ENCODE peak calls at places on chromosomes 12 and 14, in eight cellular contexts. S is astrocyte; M is bronchial epithelial cell; U is left ventricle myocardium inferior; H is tibial nerve; F is adipocyte; Q is CD4-positive, alpha-beta memory T cell; O is stomach. A is an unnamed sample. For H3K36me3, the result is how much of the 10 kb centered on the place peaks cover.

GRCh38 chr12:127811988-127812387 is 455.0 kb upstream of the TMEM132C start:
- DNase-seq in F (peak), U (peak), Q (no peak), M (no peak), O (no peak), S (peak), H (no peak), A (no peak)

GRCh38 chr14:69039287-69039628 is 60.2 kb upstream of the ACTN1 start:
- DNase-seq in M (peak), F (peak), Q (no peak), S (peak), H (no peak), O (no peak), U (no peak), A (no peak)

GRCh38 chr14:50113381-50113811 is 3.0 kb downstream of the VCPKMT start:
- DNase-seq in F (no peak), H (no peak), O (no peak), Q (no peak), U (no peak), S (no peak), M (no peak), A (no peak)

GRCh38 chr14:39266871-39267591 is 33.3 kb downstream of the MIA2 start:
- DNase-seq in Q (peak), U (peak), F (peak), S (peak), O (peak), H (peak), M (peak), A (peak)

GRCh38 chr14:89807151-89807550 is 147.4 kb downstream of the EFCAB11 start:
- DNase-seq in Q (no peak), M (no peak), U (no peak), H (no peak), F (no peak), O (no peak), S (no peak), A (no peak)

GRCh38 chr12:24047345-24047744 is 97.9 kb upstream of the SOX5 start:
- DNase-seq in Q (no peak), F (no peak), S (no peak), U (no peak), M (no peak), H (no peak), O (no peak), A (no peak)

GRCh38 chr12:100484178-100484886 is 10.7 kb downstream of the NR1H4 start:
- DNase-seq in O (no peak), S (peak), H (no peak), U (no peak), Q (no peak), M (no peak), F (no peak), A (no peak)

GRCh38 chr14:80959448-80960006 is 4.1 kb downstream of the TSHR start:
- DNase-seq in S (no peak), Q (peak), F (no peak), U (no peak), M (no peak), H (no peak), O (no peak), A (peak)

GRCh38 chr12:131383291-131383690 is 327.6 kb upstream of the SFSWAP start:
- DNase-seq in Q (no peak), M (no peak), S (no peak), H (no peak), O (no peak), F (no peak), U (no peak), A (no peak)

GRCh38 chr14:58865520-58866281 is 227.9 kb downstream of the DACT1 start:
- DNase-seq in Q (no peak), F (peak), U (no peak), M (no peak), S (peak), O (no peak), H (no peak), A (no peak)

GRCh38 chr14:23151342-23151741 is 32.1 kb downstream of the SLC7A8 start:
- DNase-seq in U (no peak), O (no peak), M (no peak), S (no peak), F (no peak), Q (no peak), H (no peak), A (no peak)

GRCh38 chr14:76348898-76349297 is 27.0 kb upstream of the ESRRB start:
- DNase-seq in H (no peak), U (peak), F (peak), Q (no peak), S (peak), O (no peak), M (no peak), A (no peak)

GRCh38 chr14:98715054-98715453 is 556.9 kb downstream of the BCL11B start:
- DNase-seq in Q (no peak), S (no peak), O (no peak), H (no peak), M (no peak), U (no peak), F (no peak), A (no peak)

GRCh38 chr14:34021096-34021495 is 70.2 kb upstream of the EGLN3 start:
- DNase-seq in F (no peak), H (no peak), U (no peak), M (no peak), O (no peak), Q (no peak), S (no peak), A (no peak)

GRCh38 chr14:50082784-50083466 is 33.4 kb downstream of the VCPKMT start:
- DNase-seq in O (peak), U (no peak), F (peak), H (no peak), M (peak), Q (peak), S (peak), A (peak)

GRCh38 chr14:22657861-22658260 is 13.7 kb upstream of the OR6J1 start:
- DNase-seq in O (no peak), M (peak), H (no peak), S (peak), U (no peak), Q (no peak), F (peak), A (no peak)

GRCh38 chr12:103748875-103749274 is 92.2 kb downstream of the NT5DC3 start:
- DNase-seq in Q (no peak), U (no peak), O (no peak), M (no peak), F (no peak), H (no peak), S (no peak), A (no peak)

GRCh38 chr12:120361506-120362208 is 7.3 kb downstream of the MSI1 start:
- DNase-seq in F (peak), M (peak), U (peak), Q (no peak), O (peak), S (peak), H (no peak), A (no peak)

GRCh38 chr12:132506730-132507538 is 17.0 kb downstream of the FBRSL1 start:
- DNase-seq in H (peak), F (peak), S (peak), M (peak), Q (peak), U (peak), O (peak), A (peak)

GRCh38 chr14:61484011-61484410 is 162.6 kb downstream of the PRKCH start:
- DNase-seq in Q (no peak), M (no peak), F (no peak), S (no peak), U (no peak), H (no peak), O (no peak), A (no peak)

GRCh38 chr12:121278450-121279375 is 17.8 kb downstream of the CAMKK2 start:
- DNase-seq in U (peak), Q (no peak), M (no peak), S (peak), H (peak), F (no peak), O (no peak), A (no peak)

GRCh38 chr14:95500772-95501401 is 15.6 kb downstream of the SYNE3 start:
- DNase-seq in Q (no peak), F (peak), H (peak), O (peak), S (peak), M (peak), U (peak), A (no peak)

GRCh38 chr12:28415755-28416154 is 225.5 kb downstream of the CCDC91 start:
- DNase-seq in S (peak), Q (no peak), M (peak), F (peak), U (no peak), H (no peak), O (no peak), A (no peak)

GRCh38 chr14:88005978-88006851 is 1.3 kb downstream of the GPR65 start:
- DNase-seq in F (no peak), U (no peak), Q (peak), H (no peak), S (peak), M (no peak), O (no peak), A (peak)

GRCh38 chr12:3311027-3311402 is 180.0 kb upstream of the PRMT8 start:
- DNase-seq in H (no peak), U (no peak), M (peak), S (peak), O (peak), Q (no peak), F (no peak), A (no peak)

GRCh38 chr12:108565976-108566375 is 3.6 kb downstream of the ISCU start:
- DNase-seq in O (peak), M (peak), F (peak), Q (peak), H (no peak), U (peak), S (peak), A (peak)

GRCh38 chr14:99729991-99730875 is 46.1 kb downstream of the CYP46A1 start:
- DNase-seq in F (peak), O (peak), Q (peak), U (peak), M (no peak), S (no peak), H (peak), A (peak)
- H3K4me3 ChIP-seq in F (peak), O (peak), Q (no peak), U (peak), M (peak), S (peak), H (peak), A (no peak)

GRCh38 chr12:57513266-57513665 is 7.0 kb downstream of the DDIT3 start:
- DNase-seq in F (no peak), U (no peak), M (no peak), H (no peak), S (no peak), Q (no peak), O (no peak), A (no peak)

GRCh38 chr12:57511161-57511560 is 9.2 kb downstream of the DDIT3 start:
- DNase-seq in U (no peak), H (no peak), O (no peak), M (no peak), Q (no peak), F (no peak), S (no peak), A (no peak)

GRCh38 chr12:57514720-57515467 is 5.4 kb downstream of the DDIT3 start:
- DNase-seq in S (no peak), M (no peak), O (no peak), Q (no peak), H (no peak), U (no peak), F (no peak), A (no peak)

GRCh38 chr12:57511588-57512325 is 8.6 kb downstream of the DDIT3 start:
- DNase-seq in S (no peak), M (no peak), U (no peak), O (no peak), H (no peak), F (no peak), Q (no peak), A (no peak)

DNA sequence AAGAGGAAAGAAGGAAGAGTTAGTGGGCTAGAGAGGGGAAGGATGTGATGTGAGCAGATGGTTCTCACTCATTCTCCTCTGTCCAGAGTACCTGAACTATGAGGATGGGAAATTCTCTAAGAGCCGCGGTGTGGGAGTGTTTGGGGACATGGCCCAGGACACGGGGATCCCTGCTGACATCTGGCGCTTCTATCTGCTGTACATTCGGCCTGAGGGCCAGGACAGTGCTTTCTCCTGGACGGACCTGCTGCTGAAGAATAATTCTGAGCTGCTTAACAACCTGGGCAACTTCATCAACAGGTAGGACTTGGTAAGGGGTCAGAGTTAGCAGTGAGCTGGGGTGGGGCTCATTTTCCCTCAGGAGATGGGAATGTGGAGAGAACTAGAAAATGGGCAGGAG is 7.6 kb downstream of the DDIT3 start:
- DNase-seq in O (no peak), S (no peak), F (no peak), M (no peak), U (no peak), H (no peak), Q (no peak), A (no peak)
- H3K36me3 ChIP-seq in O (half or more), S (half or more), F (half or more), M (under half), U (half or more), H (under half), Q (half or more), A (half or more)

DNA sequence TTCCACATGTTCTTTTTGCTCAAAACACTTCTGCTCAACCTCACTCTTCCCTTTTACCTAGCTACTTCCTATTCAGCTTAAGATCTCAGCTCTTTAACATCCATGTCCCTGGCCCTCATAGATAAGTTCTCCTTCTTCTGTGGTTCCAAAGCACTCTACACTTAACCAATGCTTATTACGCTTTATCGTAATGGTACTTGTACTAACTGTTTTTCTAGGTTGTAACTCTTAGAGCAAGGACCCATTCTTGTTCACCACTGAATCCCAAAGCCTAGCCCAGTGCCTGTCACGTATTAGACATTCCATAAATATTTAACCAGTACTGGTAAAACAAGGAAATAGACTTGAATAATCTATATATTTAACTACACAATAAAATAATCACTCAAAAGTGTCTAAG is 5.3 kb downstream of the SLC41A2 start:
- DNase-seq in Q (no peak), F (no peak), M (no peak), S (no peak), U (no peak), H (no peak), O (no peak), A (no peak)
- H3K4me3 ChIP-seq in Q (no peak), F (no peak), M (no peak), S (no peak), U (no peak), H (no peak), O (no peak), A (no peak)

GRCh38 chr14:91406451-91406850 is 11.2 kb downstream of the CCDC88C start:
- DNase-seq in H (no peak), O (no peak), F (no peak), M (no peak), U (no peak), S (no peak), Q (no peak), A (no peak)

GRCh38 chr14:91405724-91406435 is 11.7 kb downstream of the CCDC88C start:
- DNase-seq in O (no peak), F (no peak), H (no peak), S (no peak), U (no peak), M (no peak), Q (no peak), A (no peak)

GRCh38 chr14:91406982-91407381 is 10.6 kb downstream of the CCDC88C start:
- DNase-seq in O (no peak), F (no peak), M (no peak), H (no peak), Q (no peak), S (no peak), U (no peak), A (no peak)

GRCh38 chr14:91403069-91403600 is 14.5 kb downstream of the CCDC88C start:
- DNase-seq in U (no peak), O (no peak), F (no peak), Q (no peak), S (no peak), M (no peak), H (no peak), A (no peak)

GRCh38 chr14:91405241-91405721 is 12.3 kb downstream of the CCDC88C start:
- DNase-seq in M (no peak), H (no peak), O (no peak), F (no peak), Q (peak), S (no peak), U (no peak), A (peak)
- H3K36me3 ChIP-seq in M (under half), H (under half), O (under half), F (under half), Q (under half), S (under half), U (under half), A (under half)

A was measured in CD8-positive, alpha-beta T cell.